ENCODE peak calls at places on chromosomes 5 and 9, in nine cellular contexts. C is PC-3, H is upper lobe of left lung, U is esophagus squamous epithelium, E is neuronal stem cell, I is SK-N-MC, G is IMR-90, K is heart left ventricle, B is HCT116. A is an unnamed sample.

GRCh38 chr5:7849531-7850240 is 1.2 kb downstream of the CFAP90 start:
- DNase-seq in I (no peak), G (no peak), E (peak; percentile 62), H (no peak), C (no peak), U (no peak), B (no peak), K (no peak), A (no peak)

GRCh38 chr9:136242248-136242647 is 3.4 kb downstream of the QSOX2 start:
- DNase-seq in C (no peak), H (no peak), K (no peak), I (no peak), U (no peak), B (no peak), G (no peak), E (no peak), A (no peak)

GRCh38 chr9:133453651-133454050 is 6.1 kb upstream of the CACFD1 start:
- DNase-seq in C (no peak), H (no peak), I (no peak), G (no peak), K (no peak), U (no peak), E (no peak), B (no peak), A (no peak)

GRCh38 chr9:17521456-17521855 is 57.4 kb upstream of the SH3GL2 start:
- DNase-seq in C (no peak), G (no peak), U (no peak), K (no peak), B (no peak), H (no peak), I (no peak), E (no peak), A (no peak)

GRCh38 chr5:67215592-67216471 is 19.2 kb upstream of the CD180 start:
- DNase-seq in E (no peak), U (peak; percentile 55), I (no peak), G (peak; percentile 13), K (peak; percentile 81), B (no peak), C (no peak), H (peak; percentile 92), A (peak; percentile 28)

GRCh38 chr9:137825324-137825991 is 52.1 kb upstream of the CACNA1B start:
- DNase-seq in H (no peak), E (no peak), G (no peak), K (no peak), C (no peak), U (no peak), B (no peak), I (no peak), A (no peak)

GRCh38 chr5:147384346-147385193 is 125.3 kb downstream of the DPYSL3 start:
- DNase-seq in H (no peak), U (no peak), C (no peak), I (no peak), E (no peak), G (no peak), K (no peak), B (no peak), A (no peak)

GRCh38 chr9:14373319-14373632 is 59.3 kb upstream of the NFIB start:
- DNase-seq in E (no peak), C (no peak), G (peak; percentile 38), K (no peak), H (no peak), U (no peak), I (no peak), B (no peak), A (no peak)

GRCh38 chr5:98468188-98468869 is 305.1 kb upstream of the RGMB start:
- DNase-seq in I (no peak), G (peak; percentile 95), B (no peak), K (no peak), U (no peak), E (no peak), C (peak; percentile 90), H (no peak), A (peak; percentile 67)

GRCh38 chr9:15227491-15227890 is 79.5 kb downstream of the TTC39B start:
- DNase-seq in G (no peak), C (no peak), K (no peak), E (no peak), H (no peak), U (no peak), B (no peak), I (no peak), A (no peak)

GRCh38 chr9:32502996-32503395 is 23.0 kb downstream of the RIGI start:
- DNase-seq in H (no peak), K (no peak), G (no peak), U (no peak), I (no peak), B (no peak), E (no peak), C (no peak), A (peak; percentile 7)

GRCh38 chr9:107577140-107577776 is 87.7 kb upstream of the KLF4 start:
- DNase-seq in I (no peak), E (no peak), U (no peak), G (no peak), C (no peak), B (no peak), K (no peak), H (no peak), A (no peak)

GRCh38 chr5:5533927-5534326 is 111.5 kb downstream of the ICE1 start:
- DNase-seq in E (no peak), C (no peak), G (no peak), I (no peak), U (no peak), K (no peak), H (no peak), B (no peak), A (no peak)

GRCh38 chr9:99075246-99075912 is 29.5 kb upstream of the TGFBR1 start:
- DNase-seq in I (no peak), U (no peak), C (peak; percentile 63), K (no peak), H (no peak), B (no peak), E (no peak), G (peak; percentile 60), A (peak; percentile 76)

DNA sequence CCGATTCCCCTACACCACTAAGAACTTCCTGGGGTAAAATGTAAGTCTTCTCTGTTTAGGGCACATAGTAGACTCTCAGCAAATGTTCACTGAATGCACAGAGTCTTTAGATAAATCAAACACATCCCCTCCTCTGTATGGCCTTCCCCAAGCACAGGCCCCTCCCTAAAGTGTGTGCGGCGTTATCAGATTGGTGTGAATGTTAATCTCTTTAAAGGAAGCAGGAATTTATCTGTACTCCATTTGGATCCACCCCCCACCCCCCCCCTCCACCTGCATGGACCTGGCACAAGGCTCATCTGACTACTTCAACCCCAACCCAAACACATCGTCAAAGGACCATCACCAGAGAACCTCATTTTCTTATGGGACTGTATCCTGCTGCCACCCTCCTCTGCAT is 6.3 kb downstream of the PCDH1 start:
- DNase-seq in C (no peak), I (no peak), E (no peak), K (no peak), B (no peak), G (no peak), H (no peak), U (no peak), A (no peak)
- H3K27ac ChIP-seq in C (peak overlapping the region; percentile 62), I (no peak overlapping the region), E (peak overlapping the region; percentile 88), K (no peak overlapping the region), B (no peak overlapping the region), G (no peak overlapping the region), H (peak overlapping the region; percentile 30), U (peak overlapping the region; percentile 75), A (no peak overlapping the region)

GRCh38 chr5:172102913-172103629 is 85.0 kb downstream of the STK10 start:
- DNase-seq in K (no peak), U (no peak), G (peak; percentile 95), E (peak; percentile 23), B (peak; percentile 64), H (no peak), I (no peak), C (peak; percentile 97), A (peak; percentile 98)
- H3K4me3 ChIP-seq in K (no peak overlapping the region), U (no peak overlapping the region), G (peak overlapping the region; percentile 29), E (peak overlapping the region; percentile 28), B (peak overlapping the region; percentile 3), H (no peak overlapping the region), I (no peak overlapping the region), C (no peak overlapping the region), A (peak overlapping the region; percentile 46)

GRCh38 chr9:71721786-71722295 is 46.5 kb downstream of the CEMIP2 start:
- DNase-seq in B (no peak), G (peak; percentile 59), I (no peak), H (no peak), C (no peak), E (no peak), K (no peak), U (no peak), A (no peak)
- H3K36me3 ChIP-seq in B (no peaks in the 10 kb centered on the region), G (peaks cover 15% of the 10 kb centered on the region), I (peaks cover 6% of the 10 kb centered on the region), H (peaks cover 24% of the 10 kb centered on the region), C (peaks cover 18% of the 10 kb centered on the region), E (peaks cover 23% of the 10 kb centered on the region), K (no peaks in the 10 kb centered on the region), U (no peaks in the 10 kb centered on the region), A (peaks cover 13% of the 10 kb centered on the region)

DNA sequence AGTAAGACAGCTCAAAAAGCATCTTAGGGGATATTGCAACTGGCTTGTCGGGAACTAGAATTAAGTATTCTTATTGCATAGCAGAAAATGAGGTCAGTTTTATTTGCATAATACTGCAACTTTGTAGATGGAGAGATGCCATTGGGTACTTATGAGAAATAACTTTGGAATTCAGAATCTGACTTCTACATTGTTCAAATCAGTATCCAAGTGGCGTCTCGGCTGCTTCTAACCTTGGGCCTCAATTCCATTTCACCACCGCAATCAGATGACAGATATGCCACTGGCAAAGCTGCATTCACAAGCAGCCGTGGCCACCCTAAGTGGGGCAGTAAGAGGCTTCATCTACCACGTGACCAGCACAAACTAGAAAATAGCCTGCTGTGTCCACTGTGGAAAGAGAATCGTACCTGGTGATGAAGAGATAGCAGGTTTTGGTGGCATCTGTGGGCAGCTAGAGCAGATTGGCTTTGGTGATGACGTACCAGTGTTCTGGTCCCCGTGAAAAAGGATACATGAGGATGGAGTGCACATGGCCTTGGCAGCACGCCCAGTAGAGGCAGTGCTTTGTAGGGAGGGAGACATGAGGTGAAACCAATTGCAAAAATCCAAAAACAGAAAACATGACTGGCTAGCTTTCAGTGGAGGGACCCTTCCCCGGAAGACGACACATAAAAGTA is 116.6 kb downstream of the KLHL3 start:
- DNase-seq in C (peak; percentile 90), K (peak; percentile 76), H (peak; percentile 63), I (no peak), G (peak; percentile 81), B (no peak), U (no peak), E (no peak), A (peak; percentile 60)
- H3K27ac ChIP-seq in C (peak overlapping the region; percentile 64), K (no peak overlapping the region), H (peak overlapping the region; percentile 39), I (no peak overlapping the region), G (no peak overlapping the region), B (no peak overlapping the region), U (no peak overlapping the region), E (no peak overlapping the region), A (peak overlapping the region; percentile 37)

DNA sequence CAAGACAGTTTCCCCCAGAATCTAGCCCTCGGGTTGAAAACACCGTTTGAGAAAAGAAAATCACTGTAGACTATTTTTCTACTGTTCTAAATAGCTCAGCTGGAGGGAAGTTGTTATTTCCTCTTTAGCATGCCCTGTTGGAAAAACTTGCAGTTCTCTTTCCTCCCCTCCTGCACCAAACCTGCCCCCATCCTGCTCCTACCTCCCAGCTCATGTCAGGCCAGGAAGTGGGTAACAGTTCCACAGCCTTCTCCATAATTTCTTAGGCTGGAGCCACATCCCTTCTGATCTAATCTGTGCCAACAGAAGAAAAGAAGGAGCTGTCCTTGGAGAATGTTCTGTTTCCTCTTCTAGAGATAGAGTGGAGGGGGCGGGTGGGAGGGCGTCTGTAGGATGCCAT is 437.7 kb downstream of the SPOCK1 start:
- DNase-seq in I (no peak), E (no peak), B (no peak), K (no peak), U (no peak), H (no peak), C (no peak), G (no peak), A (no peak)
- H3K4me3 ChIP-seq in I (no peak overlapping the region), E (no peak overlapping the region), B (no peak overlapping the region), K (no peak overlapping the region), U (no peak overlapping the region), H (no peak overlapping the region), C (no peak overlapping the region), G (no peak overlapping the region), A (no peak overlapping the region)

A was measured in brain microvascular endothelial cell.